ENCODE peak calls at places on chromosomes 6 and 20, in seven cellular contexts. One of them, this sample, is unnamed.

GRCh38 chr6:146894624-146895023 is 295.9 kb downstream of the ADGB start:
- DNase-seq in Calu3: no peak
- DNase-seq in smooth muscle cell of the brain vasculature: no peak
- DNase-seq in dermis blood vessel endothelial cell: no peak
- DNase-seq in psoas muscle: no peak
- DNase-seq in activated T-helper 1 cell treated with anti-CD3 and anti-CD28 coated beads, Interleukin-2, amount 50 U/mL, for 16 hours: no peak
- DNase-seq in activated CD4-positive, alpha-beta T cell treated with anti-CD3 and anti-CD28 coated beads, Interleukin-2, amount 50 U/mL, for 48 hours: no peak
- DNase-seq in this sample: no peak

GRCh38 chr6:4522453-4522852 is 253.8 kb upstream of the CDYL start:
- DNase-seq in activated CD4-positive, alpha-beta T cell treated with anti-CD3 and anti-CD28 coated beads, Interleukin-2, amount 50 U/mL, for 48 hours: no peak
- DNase-seq in dermis blood vessel endothelial cell: no peak
- DNase-seq in psoas muscle: no peak
- DNase-seq in Calu3: no peak
- DNase-seq in smooth muscle cell of the brain vasculature: no peak
- DNase-seq in activated T-helper 1 cell treated with anti-CD3 and anti-CD28 coated beads, Interleukin-2, amount 50 U/mL, for 16 hours: no peak
- DNase-seq in this sample: no peak

GRCh38 chr6:122308074-122308473 is 91.4 kb upstream of the HSF2 start:
- DNase-seq in activated CD4-positive, alpha-beta T cell treated with anti-CD3 and anti-CD28 coated beads, Interleukin-2, amount 50 U/mL, for 48 hours: no peak
- DNase-seq in smooth muscle cell of the brain vasculature: no peak
- DNase-seq in activated T-helper 1 cell treated with anti-CD3 and anti-CD28 coated beads, Interleukin-2, amount 50 U/mL, for 16 hours: no peak
- DNase-seq in psoas muscle: no peak
- DNase-seq in dermis blood vessel endothelial cell: no peak
- DNase-seq in Calu3: no peak
- DNase-seq in this sample: no peak

GRCh38 chr6:143397229-143398222 is 53.0 kb downstream of the ADAT2 start:
- DNase-seq in psoas muscle: peak
- DNase-seq in Calu3: peak
- DNase-seq in activated T-helper 1 cell treated with anti-CD3 and anti-CD28 coated beads, Interleukin-2, amount 50 U/mL, for 16 hours: no peak
- DNase-seq in smooth muscle cell of the brain vasculature: no peak
- DNase-seq in dermis blood vessel endothelial cell: peak
- DNase-seq in activated CD4-positive, alpha-beta T cell treated with anti-CD3 and anti-CD28 coated beads, Interleukin-2, amount 50 U/mL, for 48 hours: peak
- DNase-seq in this sample: peak

GRCh38 chr6:63572733-63573139 is 456 bp downstream of the LOC128125822 start:
- DNase-seq in dermis blood vessel endothelial cell: no peak
- DNase-seq in psoas muscle: no peak
- DNase-seq in Calu3: no peak
- DNase-seq in smooth muscle cell of the brain vasculature: no peak
- DNase-seq in activated T-helper 1 cell treated with anti-CD3 and anti-CD28 coated beads, Interleukin-2, amount 50 U/mL, for 16 hours: no peak
- DNase-seq in activated CD4-positive, alpha-beta T cell treated with anti-CD3 and anti-CD28 coated beads, Interleukin-2, amount 50 U/mL, for 48 hours: no peak
- DNase-seq in this sample: no peak

GRCh38 chr6:142542704-142543233 is 241.0 kb downstream of the ADGRG6 start:
- DNase-seq in psoas muscle: peak
- DNase-seq in smooth muscle cell of the brain vasculature: no peak
- DNase-seq in dermis blood vessel endothelial cell: no peak
- DNase-seq in activated CD4-positive, alpha-beta T cell treated with anti-CD3 and anti-CD28 coated beads, Interleukin-2, amount 50 U/mL, for 48 hours: no peak
- DNase-seq in Calu3: no peak
- DNase-seq in activated T-helper 1 cell treated with anti-CD3 and anti-CD28 coated beads, Interleukin-2, amount 50 U/mL, for 16 hours: no peak
- DNase-seq in this sample: peak

GRCh38 chr20:33176101-33176500 is 8.1 kb downstream of the BPIFA2 start:
- DNase-seq in smooth muscle cell of the brain vasculature: no peak
- DNase-seq in activated CD4-positive, alpha-beta T cell treated with anti-CD3 and anti-CD28 coated beads, Interleukin-2, amount 50 U/mL, for 48 hours: no peak
- DNase-seq in activated T-helper 1 cell treated with anti-CD3 and anti-CD28 coated beads, Interleukin-2, amount 50 U/mL, for 16 hours: no peak
- DNase-seq in psoas muscle: no peak
- DNase-seq in Calu3: no peak
- DNase-seq in dermis blood vessel endothelial cell: no peak
- DNase-seq in this sample: no peak

GRCh38 chr20:63377256-63378114 is 16.3 kb upstream of the CHRNA4 start:
- DNase-seq in activated CD4-positive, alpha-beta T cell treated with anti-CD3 and anti-CD28 coated beads, Interleukin-2, amount 50 U/mL, for 48 hours: no peak
- DNase-seq in psoas muscle: no peak
- DNase-seq in Calu3: no peak
- DNase-seq in activated T-helper 1 cell treated with anti-CD3 and anti-CD28 coated beads, Interleukin-2, amount 50 U/mL, for 16 hours: no peak
- DNase-seq in smooth muscle cell of the brain vasculature: no peak
- DNase-seq in dermis blood vessel endothelial cell: no peak
- DNase-seq in this sample: no peak

GRCh38 chr6:170129691-170130171 is 161.1 kb downstream of the DLL1 start:
- DNase-seq in smooth muscle cell of the brain vasculature: no peak
- DNase-seq in psoas muscle: peak
- DNase-seq in activated CD4-positive, alpha-beta T cell treated with anti-CD3 and anti-CD28 coated beads, Interleukin-2, amount 50 U/mL, for 48 hours: no peak
- DNase-seq in activated T-helper 1 cell treated with anti-CD3 and anti-CD28 coated beads, Interleukin-2, amount 50 U/mL, for 16 hours: no peak
- DNase-seq in dermis blood vessel endothelial cell: no peak
- DNase-seq in Calu3: peak
- DNase-seq in this sample: no peak

GRCh38 chr6:36126553-36127458 is 3.5 kb upstream of the MAPK13 start:
- DNase-seq in Calu3: no peak
- DNase-seq in smooth muscle cell of the brain vasculature: no peak
- DNase-seq in psoas muscle: no peak
- DNase-seq in dermis blood vessel endothelial cell: peak
- DNase-seq in activated CD4-positive, alpha-beta T cell treated with anti-CD3 and anti-CD28 coated beads, Interleukin-2, amount 50 U/mL, for 48 hours: no peak
- DNase-seq in activated T-helper 1 cell treated with anti-CD3 and anti-CD28 coated beads, Interleukin-2, amount 50 U/mL, for 16 hours: no peak
- DNase-seq in this sample: no peak

GRCh38 chr6:34235605-34236422 is 859 bp upstream of the HMGA1 start:
- DNase-seq in activated T-helper 1 cell treated with anti-CD3 and anti-CD28 coated beads, Interleukin-2, amount 50 U/mL, for 16 hours: peak
- DNase-seq in activated CD4-positive, alpha-beta T cell treated with anti-CD3 and anti-CD28 coated beads, Interleukin-2, amount 50 U/mL, for 48 hours: peak
- DNase-seq in dermis blood vessel endothelial cell: peak
- DNase-seq in smooth muscle cell of the brain vasculature: no peak
- DNase-seq in Calu3: peak
- DNase-seq in psoas muscle: peak
- DNase-seq in this sample: peak

GRCh38 chr20:48722002-48722731 is 105.6 kb downstream of the PREX1 start:
- DNase-seq in Calu3: no peak
- DNase-seq in smooth muscle cell of the brain vasculature: no peak
- DNase-seq in psoas muscle: no peak
- DNase-seq in activated T-helper 1 cell treated with anti-CD3 and anti-CD28 coated beads, Interleukin-2, amount 50 U/mL, for 16 hours: no peak
- DNase-seq in activated CD4-positive, alpha-beta T cell treated with anti-CD3 and anti-CD28 coated beads, Interleukin-2, amount 50 U/mL, for 48 hours: no peak
- DNase-seq in dermis blood vessel endothelial cell: peak
- DNase-seq in this sample: no peak

GRCh38 chr6:155328074-155328538 is 13.8 kb upstream of the TFB1M start:
- DNase-seq in activated T-helper 1 cell treated with anti-CD3 and anti-CD28 coated beads, Interleukin-2, amount 50 U/mL, for 16 hours: no peak
- DNase-seq in Calu3: no peak
- DNase-seq in activated CD4-positive, alpha-beta T cell treated with anti-CD3 and anti-CD28 coated beads, Interleukin-2, amount 50 U/mL, for 48 hours: no peak
- DNase-seq in smooth muscle cell of the brain vasculature: no peak
- DNase-seq in psoas muscle: no peak
- DNase-seq in dermis blood vessel endothelial cell: no peak
- DNase-seq in this sample: no peak

GRCh38 chr20:51132286-51132810 is 109.4 kb upstream of the KCNG1 start:
- DNase-seq in psoas muscle: no peak
- DNase-seq in activated T-helper 1 cell treated with anti-CD3 and anti-CD28 coated beads, Interleukin-2, amount 50 U/mL, for 16 hours: no peak
- DNase-seq in smooth muscle cell of the brain vasculature: no peak
- DNase-seq in activated CD4-positive, alpha-beta T cell treated with anti-CD3 and anti-CD28 coated beads, Interleukin-2, amount 50 U/mL, for 48 hours: no peak
- DNase-seq in dermis blood vessel endothelial cell: peak
- DNase-seq in Calu3: peak
- DNase-seq in this sample: no peak

GRCh38 chr6:105135056-105135455 is 44.8 kb downstream of the POPDC3 start:
- DNase-seq in smooth muscle cell of the brain vasculature: no peak
- DNase-seq in Calu3: peak
- DNase-seq in activated T-helper 1 cell treated with anti-CD3 and anti-CD28 coated beads, Interleukin-2, amount 50 U/mL, for 16 hours: no peak
- DNase-seq in psoas muscle: no peak
- DNase-seq in activated CD4-positive, alpha-beta T cell treated with anti-CD3 and anti-CD28 coated beads, Interleukin-2, amount 50 U/mL, for 48 hours: no peak
- DNase-seq in dermis blood vessel endothelial cell: peak
- DNase-seq in this sample: no peak

GRCh38 chr20:48697845-48698491 is 129.8 kb downstream of the PREX1 start:
- DNase-seq in psoas muscle: peak
- DNase-seq in Calu3: peak
- DNase-seq in activated T-helper 1 cell treated with anti-CD3 and anti-CD28 coated beads, Interleukin-2, amount 50 U/mL, for 16 hours: no peak
- DNase-seq in smooth muscle cell of the brain vasculature: no peak
- DNase-seq in dermis blood vessel endothelial cell: peak
- DNase-seq in activated CD4-positive, alpha-beta T cell treated with anti-CD3 and anti-CD28 coated beads, Interleukin-2, amount 50 U/mL, for 48 hours: no peak
- DNase-seq in this sample: peak

GRCh38 chr20:63747622-63748355 is 8.2 kb downstream of the SLC2A4RG start:
- DNase-seq in smooth muscle cell of the brain vasculature: no peak
- DNase-seq in activated T-helper 1 cell treated with anti-CD3 and anti-CD28 coated beads, Interleukin-2, amount 50 U/mL, for 16 hours: no peak
- DNase-seq in dermis blood vessel endothelial cell: no peak
- DNase-seq in activated CD4-positive, alpha-beta T cell treated with anti-CD3 and anti-CD28 coated beads, Interleukin-2, amount 50 U/mL, for 48 hours: no peak
- DNase-seq in psoas muscle: no peak
- DNase-seq in Calu3: no peak
- DNase-seq in this sample: no peak

GRCh38 chr6:107866606-107867301 is 42.6 kb upstream of the SCML4 start:
- DNase-seq in smooth muscle cell of the brain vasculature: no peak
- DNase-seq in dermis blood vessel endothelial cell: peak
- DNase-seq in activated CD4-positive, alpha-beta T cell treated with anti-CD3 and anti-CD28 coated beads, Interleukin-2, amount 50 U/mL, for 48 hours: no peak
- DNase-seq in activated T-helper 1 cell treated with anti-CD3 and anti-CD28 coated beads, Interleukin-2, amount 50 U/mL, for 16 hours: no peak
- DNase-seq in Calu3: peak
- DNase-seq in psoas muscle: no peak
- DNase-seq in this sample: no peak

GRCh38 chr6:156779206-156780116 is 2.3 kb downstream of the ARID1B start:
- DNase-seq in Calu3: peak
- DNase-seq in dermis blood vessel endothelial cell: peak
- DNase-seq in smooth muscle cell of the brain vasculature: no peak
- DNase-seq in psoas muscle: peak
- DNase-seq in activated CD4-positive, alpha-beta T cell treated with anti-CD3 and anti-CD28 coated beads, Interleukin-2, amount 50 U/mL, for 48 hours: peak
- DNase-seq in activated T-helper 1 cell treated with anti-CD3 and anti-CD28 coated beads, Interleukin-2, amount 50 U/mL, for 16 hours: peak
- DNase-seq in this sample: no peak

GRCh38 chr20:50409495-50409894 is 100.7 kb upstream of the PTPN1 start:
- DNase-seq in activated CD4-positive, alpha-beta T cell treated with anti-CD3 and anti-CD28 coated beads, Interleukin-2, amount 50 U/mL, for 48 hours: no peak
- DNase-seq in dermis blood vessel endothelial cell: no peak
- DNase-seq in psoas muscle: no peak
- DNase-seq in smooth muscle cell of the brain vasculature: no peak
- DNase-seq in Calu3: no peak
- DNase-seq in activated T-helper 1 cell treated with anti-CD3 and anti-CD28 coated beads, Interleukin-2, amount 50 U/mL, for 16 hours: no peak
- DNase-seq in this sample: peak

GRCh38 chr6:127641905-127642304 is 64.9 kb downstream of the C6orf58 start:
- DNase-seq in smooth muscle cell of the brain vasculature: peak
- DNase-seq in Calu3: peak
- DNase-seq in psoas muscle: no peak
- DNase-seq in activated T-helper 1 cell treated with anti-CD3 and anti-CD28 coated beads, Interleukin-2, amount 50 U/mL, for 16 hours: no peak
- DNase-seq in activated CD4-positive, alpha-beta T cell treated with anti-CD3 and anti-CD28 coated beads, Interleukin-2, amount 50 U/mL, for 48 hours: peak
- DNase-seq in dermis blood vessel endothelial cell: peak
- DNase-seq in this sample: no peak

GRCh38 chr6:6645266-6645917 is 56.9 kb downstream of the LY86 start:
- DNase-seq in smooth muscle cell of the brain vasculature: no peak
- DNase-seq in activated T-helper 1 cell treated with anti-CD3 and anti-CD28 coated beads, Interleukin-2, amount 50 U/mL, for 16 hours: no peak
- DNase-seq in dermis blood vessel endothelial cell: no peak
- DNase-seq in Calu3: no peak
- DNase-seq in activated CD4-positive, alpha-beta T cell treated with anti-CD3 and anti-CD28 coated beads, Interleukin-2, amount 50 U/mL, for 48 hours: no peak
- DNase-seq in psoas muscle: no peak
- DNase-seq in this sample: no peak

GRCh38 chr6:128174724-128175123 is 273.9 kb upstream of the THEMIS start:
- DNase-seq in Calu3: no peak
- DNase-seq in activated T-helper 1 cell treated with anti-CD3 and anti-CD28 coated beads, Interleukin-2, amount 50 U/mL, for 16 hours: no peak
- DNase-seq in dermis blood vessel endothelial cell: no peak
- DNase-seq in psoas muscle: no peak
- DNase-seq in activated CD4-positive, alpha-beta T cell treated with anti-CD3 and anti-CD28 coated beads, Interleukin-2, amount 50 U/mL, for 48 hours: no peak
- DNase-seq in smooth muscle cell of the brain vasculature: no peak
- DNase-seq in this sample: no peak

GRCh38 chr6:36124881-36125280 is 5.4 kb upstream of the MAPK13 start:
- DNase-seq in smooth muscle cell of the brain vasculature: no peak
- DNase-seq in Calu3: no peak
- DNase-seq in dermis blood vessel endothelial cell: no peak
- DNase-seq in psoas muscle: no peak
- DNase-seq in activated CD4-positive, alpha-beta T cell treated with anti-CD3 and anti-CD28 coated beads, Interleukin-2, amount 50 U/mL, for 48 hours: no peak
- DNase-seq in activated T-helper 1 cell treated with anti-CD3 and anti-CD28 coated beads, Interleukin-2, amount 50 U/mL, for 16 hours: no peak
- DNase-seq in this sample: no peak

GRCh38 chr6:16184129-16184528 is 54.3 kb upstream of the GMPR start:
- DNase-seq in Calu3: peak
- DNase-seq in dermis blood vessel endothelial cell: peak
- DNase-seq in smooth muscle cell of the brain vasculature: no peak
- DNase-seq in activated T-helper 1 cell treated with anti-CD3 and anti-CD28 coated beads, Interleukin-2, amount 50 U/mL, for 16 hours: no peak
- DNase-seq in activated CD4-positive, alpha-beta T cell treated with anti-CD3 and anti-CD28 coated beads, Interleukin-2, amount 50 U/mL, for 48 hours: peak
- DNase-seq in psoas muscle: no peak
- DNase-seq in this sample: no peak

GRCh38 chr6:72674842-72675241 is 53.0 kb downstream of the KCNQ5 start:
- DNase-seq in activated T-helper 1 cell treated with anti-CD3 and anti-CD28 coated beads, Interleukin-2, amount 50 U/mL, for 16 hours: no peak
- DNase-seq in dermis blood vessel endothelial cell: no peak
- DNase-seq in Calu3: no peak
- DNase-seq in smooth muscle cell of the brain vasculature: no peak
- DNase-seq in activated CD4-positive, alpha-beta T cell treated with anti-CD3 and anti-CD28 coated beads, Interleukin-2, amount 50 U/mL, for 48 hours: no peak
- DNase-seq in psoas muscle: no peak
- DNase-seq in this sample: no peak

GRCh38 chr6:22809380-22809779 is 240.0 kb downstream of the HDGFL1 start:
- DNase-seq in dermis blood vessel endothelial cell: no peak
- DNase-seq in smooth muscle cell of the brain vasculature: no peak
- DNase-seq in psoas muscle: no peak
- DNase-seq in activated CD4-positive, alpha-beta T cell treated with anti-CD3 and anti-CD28 coated beads, Interleukin-2, amount 50 U/mL, for 48 hours: no peak
- DNase-seq in activated T-helper 1 cell treated with anti-CD3 and anti-CD28 coated beads, Interleukin-2, amount 50 U/mL, for 16 hours: no peak
- DNase-seq in Calu3: no peak
- DNase-seq in this sample: no peak

GRCh38 chr20:37259865-37260264 is 1.7 kb downstream of the GHRH start:
- DNase-seq in smooth muscle cell of the brain vasculature: no peak
- DNase-seq in psoas muscle: no peak
- DNase-seq in Calu3: no peak
- DNase-seq in dermis blood vessel endothelial cell: no peak
- DNase-seq in activated T-helper 1 cell treated with anti-CD3 and anti-CD28 coated beads, Interleukin-2, amount 50 U/mL, for 16 hours: no peak
- DNase-seq in activated CD4-positive, alpha-beta T cell treated with anti-CD3 and anti-CD28 coated beads, Interleukin-2, amount 50 U/mL, for 48 hours: no peak
- DNase-seq in this sample: no peak

GRCh38 chr20:19911810-19912382 is 105.3 kb upstream of the NAA20 start:
- DNase-seq in psoas muscle: no peak
- DNase-seq in activated T-helper 1 cell treated with anti-CD3 and anti-CD28 coated beads, Interleukin-2, amount 50 U/mL, for 16 hours: no peak
- DNase-seq in activated CD4-positive, alpha-beta T cell treated with anti-CD3 and anti-CD28 coated beads, Interleukin-2, amount 50 U/mL, for 48 hours: no peak
- DNase-seq in dermis blood vessel endothelial cell: no peak
- DNase-seq in smooth muscle cell of the brain vasculature: no peak
- DNase-seq in Calu3: no peak
- DNase-seq in this sample: no peak

GRCh38 chr6:56789879-56790278 is 147.2 kb upstream of the DST start:
- DNase-seq in dermis blood vessel endothelial cell: no peak
- DNase-seq in Calu3: no peak
- DNase-seq in activated CD4-positive, alpha-beta T cell treated with anti-CD3 and anti-CD28 coated beads, Interleukin-2, amount 50 U/mL, for 48 hours: no peak
- DNase-seq in activated T-helper 1 cell treated with anti-CD3 and anti-CD28 coated beads, Interleukin-2, amount 50 U/mL, for 16 hours: no peak
- DNase-seq in psoas muscle: no peak
- DNase-seq in smooth muscle cell of the brain vasculature: no peak
- DNase-seq in this sample: no peak

GRCh38 chr20:25135031-25135430 is 53.1 kb upstream of the VSX1 start:
- DNase-seq in dermis blood vessel endothelial cell: no peak
- DNase-seq in Calu3: no peak
- DNase-seq in activated CD4-positive, alpha-beta T cell treated with anti-CD3 and anti-CD28 coated beads, Interleukin-2, amount 50 U/mL, for 48 hours: no peak
- DNase-seq in activated T-helper 1 cell treated with anti-CD3 and anti-CD28 coated beads, Interleukin-2, amount 50 U/mL, for 16 hours: no peak
- DNase-seq in smooth muscle cell of the brain vasculature: no peak
- DNase-seq in psoas muscle: no peak
- DNase-seq in this sample: no peak

GRCh38 chr6:161439093-161439492 is 165.2 kb upstream of the AGPAT4 start:
- DNase-seq in Calu3: peak
- DNase-seq in psoas muscle: peak
- DNase-seq in dermis blood vessel endothelial cell: peak
- DNase-seq in smooth muscle cell of the brain vasculature: peak
- DNase-seq in activated T-helper 1 cell treated with anti-CD3 and anti-CD28 coated beads, Interleukin-2, amount 50 U/mL, for 16 hours: no peak
- DNase-seq in activated CD4-positive, alpha-beta T cell treated with anti-CD3 and anti-CD28 coated beads, Interleukin-2, amount 50 U/mL, for 48 hours: no peak
- DNase-seq in this sample: peak

GRCh38 chr6:52399511-52400315 is 20.4 kb upstream of the EFHC1 start:
- DNase-seq in psoas muscle: no peak
- DNase-seq in smooth muscle cell of the brain vasculature: no peak
- DNase-seq in dermis blood vessel endothelial cell: peak
- DNase-seq in Calu3: peak
- DNase-seq in activated T-helper 1 cell treated with anti-CD3 and anti-CD28 coated beads, Interleukin-2, amount 50 U/mL, for 16 hours: no peak
- DNase-seq in activated CD4-positive, alpha-beta T cell treated with anti-CD3 and anti-CD28 coated beads, Interleukin-2, amount 50 U/mL, for 48 hours: no peak
- DNase-seq in this sample: no peak

GRCh38 chr6:36024154-36024760 is at the start of gene SLC26A8:
- DNase-seq in Calu3: no peak
- DNase-seq in psoas muscle: no peak
- DNase-seq in smooth muscle cell of the brain vasculature: no peak
- DNase-seq in activated T-helper 1 cell treated with anti-CD3 and anti-CD28 coated beads, Interleukin-2, amount 50 U/mL, for 16 hours: no peak
- DNase-seq in dermis blood vessel endothelial cell: no peak
- DNase-seq in activated CD4-positive, alpha-beta T cell treated with anti-CD3 and anti-CD28 coated beads, Interleukin-2, amount 50 U/mL, for 48 hours: no peak
- DNase-seq in this sample: no peak

GRCh38 chr20:31819083-31819784 is at the start of gene MYLK2:
- DNase-seq in activated T-helper 1 cell treated with anti-CD3 and anti-CD28 coated beads, Interleukin-2, amount 50 U/mL, for 16 hours: no peak
- DNase-seq in activated CD4-positive, alpha-beta T cell treated with anti-CD3 and anti-CD28 coated beads, Interleukin-2, amount 50 U/mL, for 48 hours: no peak
- DNase-seq in dermis blood vessel endothelial cell: no peak
- DNase-seq in smooth muscle cell of the brain vasculature: no peak
- DNase-seq in Calu3: no peak
- DNase-seq in psoas muscle: peak
- DNase-seq in this sample: no peak

GRCh38 chr6:121849477-121849876 is 414.0 kb downstream of the GJA1 start:
- DNase-seq in activated CD4-positive, alpha-beta T cell treated with anti-CD3 and anti-CD28 coated beads, Interleukin-2, amount 50 U/mL, for 48 hours: peak
- DNase-seq in dermis blood vessel endothelial cell: peak
- DNase-seq in activated T-helper 1 cell treated with anti-CD3 and anti-CD28 coated beads, Interleukin-2, amount 50 U/mL, for 16 hours: no peak
- DNase-seq in smooth muscle cell of the brain vasculature: no peak
- DNase-seq in psoas muscle: no peak
- DNase-seq in Calu3: peak
- DNase-seq in this sample: peak

GRCh38 chr6:158849899-158850806 is 31.0 kb upstream of the EZR start:
- DNase-seq in activated T-helper 1 cell treated with anti-CD3 and anti-CD28 coated beads, Interleukin-2, amount 50 U/mL, for 16 hours: peak
- DNase-seq in dermis blood vessel endothelial cell: peak
- DNase-seq in activated CD4-positive, alpha-beta T cell treated with anti-CD3 and anti-CD28 coated beads, Interleukin-2, amount 50 U/mL, for 48 hours: peak
- DNase-seq in smooth muscle cell of the brain vasculature: no peak
- DNase-seq in Calu3: peak
- DNase-seq in psoas muscle: no peak
- DNase-seq in this sample: no peak

This sample was measured in tibial nerve.